ENCODE peak calls at places on chromosomes 11 and 22, in ten cellular contexts. B is AG04449, C is body of pancreas, G is right lobe of liver, R is uterus, M is fibroblast of pulmonary artery, N is foreskin fibroblast, P is AG09309, Z is IMR-90, L is cardiac fibroblast. O is an unnamed sample.

GRCh38 chr11:17649696-17650600 is 69.4 kb upstream of the MYOD1 start:
- DNase-seq in B (no peak), C (no peak), G (no peak), R (no peak), M (no peak), N (peak), P (no peak), Z (no peak), L (no peak), O (peak)

GRCh38 chr11:107988397-107989158 is 20.1 kb upstream of the CUL5 start:
- DNase-seq in B (no peak), C (no peak), G (no peak), R (no peak), M (no peak), N (no peak), P (no peak), Z (no peak), L (no peak), O (no peak)

GRCh38 chr11:46200537-46201281 is 76.8 kb upstream of the CREB3L1 start:
- DNase-seq in B (no peak), C (no peak), G (no peak), R (no peak), M (no peak), N (peak), P (no peak), Z (peak), L (no peak), O (no peak)

GRCh38 chr22:46769191-46769675 is 6.8 kb downstream of the TBC1D22A start:
- DNase-seq in B (no peak), C (no peak), G (no peak), R (no peak), M (no peak), N (no peak), P (no peak), Z (no peak), L (no peak), O (no peak)

GRCh38 chr11:77401486-77402217 is 72.2 kb downstream of the PAK1 start:
- DNase-seq in B (no peak), C (no peak), G (no peak), R (no peak), M (no peak), N (no peak), P (no peak), Z (no peak), L (no peak), O (no peak)

GRCh38 chr11:129374081-129374992 is 1.3 kb upstream of the BARX2 start:
- DNase-seq in B (no peak), C (peak), G (no peak), R (no peak), M (no peak), N (no peak), P (no peak), Z (no peak), L (no peak), O (no peak)

GRCh38 chr11:44615913-44616806 is 50.7 kb downstream of the CD82 start:
- DNase-seq in B (no peak), C (no peak), G (peak), R (no peak), M (no peak), N (no peak), P (no peak), Z (no peak), L (no peak), O (no peak)

GRCh38 chr11:45155627-45156180 is 9.3 kb downstream of the PRDM11 start:
- DNase-seq in B (no peak), C (no peak), G (no peak), R (no peak), M (no peak), N (no peak), P (no peak), Z (no peak), L (no peak), O (no peak)

GRCh38 chr22:25782831-25783230 is 40.8 kb downstream of the MYO18B start:
- DNase-seq in B (no peak), C (no peak), G (no peak), R (no peak), M (no peak), N (no peak), P (no peak), Z (no peak), L (no peak), O (no peak)

GRCh38 chr22:42813501-42813900 is 43.6 kb downstream of the ARFGAP3 start:
- DNase-seq in B (no peak), C (no peak), G (no peak), R (no peak), M (no peak), N (no peak), P (no peak), Z (no peak), L (no peak), O (no peak)

GRCh38 chr22:37269930-37270678 is 12.2 kb upstream of the CYTH4 start:
- DNase-seq in B (no peak), C (no peak), G (no peak), R (no peak), M (no peak), N (no peak), P (no peak), Z (no peak), L (no peak), O (no peak)

GRCh38 chr11:66119348-66120133 is 49.5 kb downstream of the PACS1 start:
- DNase-seq in B (peak), C (peak), G (no peak), R (no peak), M (peak), N (peak), P (no peak), Z (peak), L (peak), O (peak)

GRCh38 chr11:61553373-61554171 is 27.3 kb downstream of the SYT7 start:
- DNase-seq in B (no peak), C (no peak), G (no peak), R (no peak), M (no peak), N (no peak), P (no peak), Z (no peak), L (no peak), O (no peak)

GRCh38 chr22:29166180-29166579 is 39.5 kb upstream of the EMID1 start:
- DNase-seq in B (no peak), C (no peak), G (peak), R (no peak), M (no peak), N (no peak), P (no peak), Z (no peak), L (no peak), O (no peak)

GRCh38 chr11:2991477-2992233 is 474 bp downstream of the NAP1L4 start:
- DNase-seq in B (no peak), C (peak), G (no peak), R (peak), M (peak), N (peak), P (no peak), Z (peak), L (peak), O (no peak)

GRCh38 chr11:114296190-114296978 is at the start of gene NNMT:
- DNase-seq in B (peak), C (no peak), G (peak), R (peak), M (peak), N (peak), P (peak), Z (peak), L (peak), O (peak)

GRCh38 chr22:27019827-27020226 is 362.4 kb downstream of the MIAT start:
- DNase-seq in B (no peak), C (no peak), G (no peak), R (no peak), M (no peak), N (no peak), P (no peak), Z (no peak), L (no peak), O (no peak)

GRCh38 chr22:48627203-48627602 is 1200.5 kb downstream of the BRD1 start:
- DNase-seq in B (no peak), C (no peak), G (no peak), R (no peak), M (no peak), N (no peak), P (no peak), Z (no peak), L (no peak), O (peak)

GRCh38 chr11:12845739-12846358 is 163.3 kb upstream of the RASSF10 start:
- DNase-seq in B (no peak), C (peak), G (no peak), R (no peak), M (no peak), N (peak), P (no peak), Z (peak), L (no peak), O (no peak)

GRCh38 chr11:78812513-78813293 is 238.0 kb upstream of the NARS2 start:
- DNase-seq in B (no peak), C (no peak), G (no peak), R (no peak), M (no peak), N (no peak), P (no peak), Z (peak), L (no peak), O (no peak)

GRCh38 chr22:17477401-17477833 is 85.9 kb upstream of the SLC25A18 start:
- DNase-seq in B (no peak), C (no peak), G (no peak), R (peak), M (peak), N (no peak), P (no peak), Z (no peak), L (peak), O (no peak)

GRCh38 chr22:43884600-43885318 is 7.1 kb downstream of the PNPLA5 start:
- DNase-seq in B (no peak), C (peak), G (peak), R (no peak), M (peak), N (peak), P (no peak), Z (peak), L (peak), O (no peak)

GRCh38 chr22:37566903-37567798 is 6.9 kb downstream of the CDC42EP1 start:
- DNase-seq in B (no peak), C (peak), G (peak), R (peak), M (peak), N (no peak), P (no peak), Z (peak), L (peak), O (peak)

GRCh38 chr11:63769044-63769718 is 606 bp upstream of the ZFTA start:
- DNase-seq in B (no peak), C (peak), G (peak), R (peak), M (peak), N (no peak), P (no peak), Z (no peak), L (peak), O (no peak)

GRCh38 chr22:20267441-20268288 is 453 bp downstream of the RTN4R start:
- DNase-seq in B (no peak), C (peak), G (no peak), R (no peak), M (no peak), N (no peak), P (no peak), Z (no peak), L (no peak), O (no peak)

GRCh38 chr22:17751596-17751995 is 22.7 kb downstream of the BID start:
- DNase-seq in B (no peak), C (no peak), G (no peak), R (no peak), M (no peak), N (no peak), P (no peak), Z (no peak), L (no peak), O (no peak)

GRCh38 chr11:6746086-6746618 is 25.6 kb downstream of the OR2AG2 start:
- DNase-seq in B (no peak), C (no peak), G (no peak), R (no peak), M (peak), N (no peak), P (no peak), Z (no peak), L (peak), O (no peak)

GRCh38 chr11:2092956-2093412 is 46.2 kb downstream of the IGF2 start:
- DNase-seq in B (no peak), C (peak), G (peak), R (no peak), M (peak), N (no peak), P (no peak), Z (peak), L (peak), O (peak)

GRCh38 chr11:35144103-35144741 is 5.3 kb downstream of the CD44 start:
- DNase-seq in B (no peak), C (no peak), G (no peak), R (no peak), M (peak), N (peak), P (peak), Z (peak), L (peak), O (peak)

GRCh38 chr11:35144811-35145210 is 5.8 kb downstream of the CD44 start:
- DNase-seq in B (no peak), C (no peak), G (no peak), R (no peak), M (peak), N (no peak), P (no peak), Z (peak), L (peak), O (no peak)

GRCh38 chr11:35142481-35143207 is 3.7 kb downstream of the CD44 start:
- DNase-seq in B (no peak), C (peak), G (no peak), R (peak), M (peak), N (peak), P (no peak), Z (peak), L (peak), O (no peak)

GRCh38 chr11:35145249-35145648 is 6.3 kb downstream of the CD44 start:
- DNase-seq in B (no peak), C (no peak), G (no peak), R (no peak), M (no peak), N (peak), P (no peak), Z (peak), L (no peak), O (no peak)

DNA sequence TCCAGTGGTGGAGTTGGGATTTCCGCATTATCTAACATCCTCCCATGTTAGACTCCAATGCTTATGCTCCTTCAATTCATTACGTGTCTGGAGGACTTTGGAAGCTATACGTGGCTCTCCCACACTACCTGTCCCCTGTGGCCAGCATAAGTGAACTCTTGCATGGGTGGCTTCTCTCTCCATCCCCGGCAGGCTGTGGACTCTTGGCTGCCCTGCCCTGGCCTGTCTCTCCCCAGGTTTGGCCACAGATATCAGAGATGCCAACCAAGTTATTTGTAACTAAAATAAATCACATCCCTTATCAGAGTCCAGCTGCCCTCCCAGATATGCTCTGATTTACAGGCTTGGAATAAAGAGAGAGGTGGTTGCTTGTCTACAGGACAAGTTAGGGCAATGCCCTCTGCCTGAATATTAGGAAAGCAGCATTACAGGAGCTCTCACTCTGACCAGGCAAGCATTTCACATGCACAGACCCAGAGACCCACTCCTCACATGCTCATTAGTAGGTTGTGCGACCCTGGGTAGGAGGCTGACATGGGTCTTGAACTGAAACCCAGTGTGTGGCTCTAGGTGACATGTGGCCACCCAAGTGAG is 4.6 kb downstream of the CD44 start:
- DNase-seq in B (no peak), C (no peak), G (no peak), R (no peak), M (no peak), N (no peak), P (no peak), Z (no peak), L (no peak), O (no peak)
- H3K4me3 ChIP-seq in B (peak), C (no peak), G (no peak), R (peak), M (no peak), N (peak), P (peak), Z (peak), L (peak), O (peak)

GRCh38 chr11:5369793-5370192 is 13.8 kb upstream of the OR51M1 start:
- DNase-seq in B (peak), C (no peak), G (no peak), R (no peak), M (peak), N (peak), P (no peak), Z (peak), L (peak), O (peak)
- TF ChIP-seq CTCF in B (peak), C (no peak), G (no peak), R (no peak), M (peak), N (peak), P (peak), Z (peak), L (peak), O (peak)

GRCh38 chr22:31972180-31972579 is 27.8 kb downstream of the YWHAH start:
- DNase-seq in B (no peak), C (no peak), G (no peak), R (no peak), M (no peak), N (no peak), P (no peak), Z (no peak), L (no peak), O (no peak)

GRCh38 chr22:31970490-31971444 is 26.4 kb downstream of the YWHAH start:
- DNase-seq in B (no peak), C (peak), G (peak), R (peak), M (peak), N (peak), P (no peak), Z (peak), L (peak), O (peak)

GRCh38 chr22:31969789-31970489 is 25.6 kb downstream of the YWHAH start:
- DNase-seq in B (no peak), C (peak), G (peak), R (peak), M (peak), N (peak), P (no peak), Z (peak), L (peak), O (peak)

GRCh38 chr22:31977141-31977781 is 32.9 kb downstream of the YWHAH start:
- DNase-seq in B (no peak), C (peak), G (peak), R (peak), M (peak), N (peak), P (no peak), Z (peak), L (peak), O (peak)

GRCh38 chr22:31973739-31974138 is 29.4 kb downstream of the YWHAH start:
- DNase-seq in B (no peak), C (peak), G (peak), R (no peak), M (no peak), N (no peak), P (no peak), Z (no peak), L (no peak), O (no peak)
- H3K4me3 ChIP-seq in B (no peak), C (no peak), G (peak), R (no peak), M (no peak), N (no peak), P (no peak), Z (no peak), L (no peak), O (no peak)

DNA sequence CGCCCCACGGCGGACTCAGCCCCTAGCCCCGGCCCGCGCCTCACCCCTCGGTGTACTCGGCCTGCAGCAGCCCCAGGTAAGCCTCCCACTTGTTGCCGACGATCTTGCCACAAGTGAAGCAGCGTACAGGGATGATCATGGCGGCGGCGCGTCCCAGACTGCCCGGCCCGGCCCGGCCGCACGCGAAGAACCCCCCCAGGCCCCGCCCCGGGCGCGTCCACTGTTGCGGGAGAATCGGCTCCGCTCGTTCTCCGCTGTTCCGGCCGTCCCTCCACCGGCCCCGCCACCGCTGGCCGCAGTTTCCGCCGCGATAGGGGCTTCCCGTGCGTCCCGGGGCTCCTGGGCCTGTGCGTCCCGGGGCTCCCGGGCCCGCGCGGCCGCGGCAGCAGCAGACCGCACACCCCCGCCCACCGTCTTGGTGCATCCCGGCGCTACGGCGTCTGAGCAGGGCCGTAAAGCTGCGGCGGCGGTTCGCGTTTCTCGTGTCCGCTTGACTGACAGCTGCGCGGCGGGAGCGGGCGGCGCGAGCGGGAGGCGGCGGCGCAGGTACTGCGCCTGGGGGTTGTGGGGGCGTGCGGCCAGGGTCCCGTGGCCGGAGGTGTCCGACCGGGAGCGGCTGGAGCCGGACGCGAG is at the start of the genes POLR2L and TSPAN4:
- DNase-seq in B (no peak), C (peak), G (peak), R (peak), M (peak), N (peak), P (no peak), Z (peak), L (peak), O (peak)
- TF ChIP-seq CTCF in B (no peak), C (no peak), G (no peak), R (no peak), M (no peak), N (no peak), P (no peak), Z (no peak), L (no peak), O (no peak)

GRCh38 chr11:125164091-125164421 is 495 bp upstream of the PKNOX2 start:
- DNase-seq in B (no peak), C (no peak), G (no peak), R (no peak), M (no peak), N (no peak), P (no peak), Z (no peak), L (no peak), O (no peak)
- H3K4me3 ChIP-seq in B (no peak), C (no peak), G (no peak), R (peak), M (peak), N (no peak), P (no peak), Z (no peak), L (peak), O (peak)

GRCh38 chr11:20873054-20873453 is 203.7 kb downstream of the NELL1 start:
- DNase-seq in B (no peak), C (no peak), G (no peak), R (no peak), M (no peak), N (no peak), P (no peak), Z (no peak), L (no peak), O (no peak)
- TF ChIP-seq CTCF in B (no peak), C (peak), G (peak), R (no peak), M (no peak), N (no peak), P (no peak), Z (no peak), L (no peak), O (no peak)

DNA sequence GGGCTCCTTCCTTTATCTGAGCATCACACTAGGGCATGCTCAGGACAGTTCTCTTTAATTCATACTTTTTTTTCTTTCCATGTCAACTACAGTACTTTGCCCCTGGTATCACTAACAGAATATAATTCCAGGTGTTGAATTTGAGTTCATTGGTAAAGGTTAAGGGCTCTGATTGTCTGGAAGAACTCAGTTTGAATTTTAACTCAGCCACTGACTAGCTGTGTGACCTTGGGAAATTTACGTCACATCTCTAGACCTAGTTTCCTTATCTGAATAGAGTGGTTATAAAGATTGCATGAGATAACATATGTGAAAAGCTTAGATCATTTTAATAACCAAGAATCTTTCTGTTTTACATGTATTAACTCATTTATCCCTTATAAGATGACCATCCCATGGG is 15.9 kb upstream of the ZC3H12C start:
- DNase-seq in B (no peak), C (no peak), G (no peak), R (no peak), M (no peak), N (no peak), P (no peak), Z (no peak), L (no peak), O (no peak)
- H3K4me3 ChIP-seq in B (no peak), C (no peak), G (no peak), R (no peak), M (no peak), N (no peak), P (no peak), Z (no peak), L (no peak), O (no peak)

DNA sequence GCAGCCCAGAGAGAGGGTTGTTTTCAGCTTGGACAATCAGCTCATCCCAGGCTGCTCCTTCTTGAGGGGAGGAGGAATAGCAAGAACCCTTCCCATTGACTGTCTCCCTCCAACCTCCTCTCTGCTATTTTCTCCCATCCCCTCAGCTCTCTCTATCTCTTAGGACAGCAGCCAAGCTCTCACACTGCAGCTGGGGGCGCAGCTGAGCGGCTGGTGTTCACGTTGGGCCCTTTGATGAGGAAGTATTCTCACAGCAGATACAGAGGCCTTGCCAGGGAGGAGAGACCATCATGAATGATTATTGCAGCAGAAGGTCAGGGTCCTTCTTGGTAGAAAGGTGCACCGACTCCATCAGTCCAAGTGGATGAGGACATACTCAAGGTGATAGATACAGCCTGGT is 26.5 kb upstream of the CADM1 start:
- DNase-seq in B (no peak), C (no peak), G (no peak), R (no peak), M (no peak), N (no peak), P (no peak), Z (no peak), L (no peak), O (no peak)
- TF ChIP-seq CTCF in B (no peak), C (no peak), G (no peak), R (no peak), M (no peak), N (no peak), P (no peak), Z (peak), L (no peak), O (peak)